ENCODE peak calls at places on chromosome 1, in seven cellular contexts. F, B, R, Z, X, E and K are unnamed samples.

GRCh38 chr1:212118167-212118871 is 82.8 kb downstream of the DTL start:
- DNase-seq in F (no peak), B (no peak), R (no peak), Z (no peak), X (no peak), E (no peak), K (peak)

GRCh38 chr1:30188329-30188728 is 535.1 kb downstream of the MATN1 start:
- DNase-seq in F (no peak), B (no peak), R (no peak), Z (no peak), X (no peak), E (no peak), K (no peak)

GRCh38 chr1:150535511-150536281 is 13.5 kb upstream of the ADAMTSL4 start:
- DNase-seq in F (no peak), B (no peak), R (no peak), Z (no peak), X (no peak), E (no peak), K (peak)

GRCh38 chr1:9728451-9729295 is 77.1 kb downstream of the PIK3CD start:
- DNase-seq in F (peak), B (no peak), R (no peak), Z (peak), X (peak), E (peak), K (no peak)

GRCh38 chr1:67463298-67463960 is 33.2 kb upstream of the SERBP1 start:
- DNase-seq in F (no peak), B (peak), R (no peak), Z (no peak), X (no peak), E (no peak), K (no peak)

GRCh38 chr1:13593511-13594131 is 10.0 kb downstream of the PDPN start:
- DNase-seq in F (no peak), B (no peak), R (no peak), Z (no peak), X (no peak), E (no peak), K (peak)

GRCh38 chr1:160085686-160086089 is 4.3 kb downstream of the KCNJ9 start:
- DNase-seq in F (peak), B (peak), R (peak), Z (peak), X (peak), E (peak), K (peak)

GRCh38 chr1:39103321-39104157 is 77.4 kb downstream of the NDUFS5 start:
- DNase-seq in F (no peak), B (no peak), R (no peak), Z (no peak), X (no peak), E (no peak), K (peak)

GRCh38 chr1:184912392-184912791 is 61.9 kb downstream of the NIBAN1 start:
- DNase-seq in F (no peak), B (no peak), R (no peak), Z (no peak), X (no peak), E (no peak), K (peak)

GRCh38 chr1:117664314-117664713 is 58.5 kb downstream of the TENT5C start:
- DNase-seq in F (peak), B (no peak), R (no peak), Z (no peak), X (peak), E (peak), K (no peak)

GRCh38 chr1:198919667-198920398 is 281.0 kb downstream of the PTPRC start:
- DNase-seq in F (peak), B (no peak), R (no peak), Z (no peak), X (no peak), E (no peak), K (peak)